ENCODE peak calls at places on chromosome 13, in seven cellular contexts. L is psoas muscle; Q is EL; U is stimulated activated CD4-positive, alpha-beta T cell treated with anti-CD3 and anti-CD28 coated beads, Interleukin-4, amount 100 ng/mL, for 24 hours; V is heart left ventricle; J is NB4; A is hypothalamus. G is an unnamed sample.

GRCh38 chr13:44302948-44303575 is 70.6 kb upstream of the SERP2 start:
- DNase-seq in L (no peak), Q (no peak), U (no peak), V (no peak), J (no peak), A (no peak), G (no peak)

GRCh38 chr13:100880166-100880565 is 205.6 kb upstream of the TMTC4 start:
- DNase-seq in L (no peak), Q (no peak), U (no peak), V (no peak), J (no peak), A (no peak), G (no peak)

GRCh38 chr13:37201081-37201480 is 95.6 kb upstream of the CSNK1A1L start:
- DNase-seq in L (no peak), Q (no peak), U (no peak), V (no peak), J (no peak), A (no peak), G (no peak)

GRCh38 chr13:23871616-23872220 is 17.5 kb downstream of the MIPEP start:
- DNase-seq in L (no peak), Q (peak), U (no peak), V (no peak), J (peak), A (no peak), G (no peak)

GRCh38 chr13:64075543-64076271 is 2660.1 kb upstream of the PCDH20 start:
- DNase-seq in L (no peak), Q (no peak), U (no peak), V (peak), J (no peak), A (no peak), G (no peak)

GRCh38 chr13:19864018-19864338 is 529 bp upstream of the ZMYM5 start:
- DNase-seq in L (peak), Q (peak), U (no peak), V (peak), J (peak), A (peak), G (peak)

GRCh38 chr13:30477346-30478235 is 11.9 kb upstream of the HMGB1 start:
- DNase-seq in L (no peak), Q (no peak), U (no peak), V (no peak), J (peak), A (no peak), G (no peak)

GRCh38 chr13:23993439-23993980 is 96.2 kb upstream of the C1QTNF9B start:
- DNase-seq in L (no peak), Q (peak), U (no peak), V (no peak), J (no peak), A (no peak), G (no peak)

GRCh38 chr13:88074794-88075509 is 403.8 kb downstream of the SLITRK5 start:
- DNase-seq in L (no peak), Q (no peak), U (no peak), V (no peak), J (peak), A (no peak), G (no peak)

GRCh38 chr13:82002693-82003092 is 1661.8 kb upstream of the SPRY2 start:
- DNase-seq in L (no peak), Q (no peak), U (no peak), V (no peak), J (no peak), A (no peak), G (no peak)

GRCh38 chr13:111460548-111461444 is 140.4 kb downstream of the TEX29 start:
- DNase-seq in L (peak), Q (peak), U (no peak), V (no peak), J (peak), A (peak), G (peak)

GRCh38 chr13:84126671-84127171 is 244.4 kb upstream of the SLITRK1 start:
- DNase-seq in L (no peak), Q (peak), U (no peak), V (no peak), J (no peak), A (no peak), G (no peak)

GRCh38 chr13:67303661-67304333 is 73.7 kb upstream of the PCDH9 start:
- DNase-seq in L (no peak), Q (no peak), U (no peak), V (no peak), J (no peak), A (no peak), G (no peak)

GRCh38 chr13:28251462-28251861 is 113.1 kb downstream of the PAN3 start:
- DNase-seq in L (no peak), Q (no peak), U (no peak), V (no peak), J (no peak), A (no peak), G (no peak)

GRCh38 chr13:51330741-51331140 is 8.8 kb upstream of the SERPINE3 start:
- DNase-seq in L (no peak), Q (no peak), U (no peak), V (no peak), J (peak), A (no peak), G (no peak)

GRCh38 chr13:22081430-22081829 is 410.6 kb downstream of the FGF9 start:
- DNase-seq in L (no peak), Q (no peak), U (no peak), V (no peak), J (no peak), A (no peak), G (no peak)

GRCh38 chr13:93235258-93236015 is 8.8 kb downstream of the GPC6 start:
- DNase-seq in L (no peak), Q (peak), U (no peak), V (no peak), J (no peak), A (no peak), G (no peak)

GRCh38 chr13:108315273-108315672 is 45.8 kb downstream of the TNFSF13B start:
- DNase-seq in L (no peak), Q (no peak), U (no peak), V (no peak), J (no peak), A (no peak), G (no peak)